ENCODE peak calls at places on chromosomes 12 and 14, in eight cellular contexts. H is AG04449, V is fibroblast of lung, I is glomerular endothelial cell, X is AG08395, S is fibroblast of pulmonary artery, G is fibroblast of the aortic adventitia, T is SHP77. C is an unnamed sample.
A peak's percentile ranks its signal among the peaks of the same experiment; 100 is the strongest.

GRCh38 chr14:30204431-30204830 is 276.8 kb upstream of the PRKD1 start:
- DNase-seq in S (no peak), V (no peak), G (no peak), I (no peak), T (no peak), X (no peak), H (no peak), C (no peak)

GRCh38 chr12:50222275-50222783 is 55.2 kb upstream of the CERS5 start:
- DNase-seq in X (peak; percentile 87), S (peak; percentile 94), G (peak; percentile 95), V (peak; percentile 95), T (peak; percentile 66), H (no peak), I (no peak), C (peak; percentile 39)

GRCh38 chr14:96104469-96105057 is 65.4 kb downstream of the C14orf132 start:
- DNase-seq in X (peak; percentile 98), T (peak; percentile 99), I (no peak), G (peak; percentile 98), H (peak; percentile 84), S (peak; percentile 83), V (peak; percentile 100), C (no peak)

GRCh38 chr14:96145116-96145864 is 59.3 kb upstream of the BDKRB2 start:
- DNase-seq in X (peak; percentile 70), H (peak; percentile 65), S (peak; percentile 37), T (no peak), I (no peak), G (peak; percentile 89), V (peak; percentile 92), C (no peak)

GRCh38 chr12:61676520-61676919 is 583.7 kb upstream of the USP15 start:
- DNase-seq in I (no peak), X (no peak), S (no peak), H (no peak), T (no peak), G (no peak), V (no peak), C (no peak)

GRCh38 chr14:20751963-20752562 is 6.4 kb downstream of the EDDM3A start:
- DNase-seq in T (no peak), V (no peak), H (no peak), X (no peak), S (no peak), I (no peak), G (no peak), C (no peak)

GRCh38 chr12:108386704-108387360 is 47.7 kb upstream of the CMKLR1 start:
- DNase-seq in T (no peak), V (no peak), S (no peak), H (no peak), X (no peak), G (no peak), I (no peak), C (no peak)

GRCh38 chr14:102415671-102416070 is 52.9 kb downstream of the TECPR2 start:
- DNase-seq in X (no peak), H (no peak), V (no peak), I (no peak), G (no peak), S (no peak), T (no peak), C (no peak)

GRCh38 chr12:111227476-111228420 is 141.1 kb downstream of the PHETA1 start:
- DNase-seq in G (no peak), X (no peak), H (no peak), T (no peak), I (no peak), S (no peak), V (no peak), C (no peak)

GRCh38 chr14:60174352-60175254 is 9.4 kb upstream of the DHRS7 start:
- DNase-seq in S (no peak), G (no peak), I (no peak), V (no peak), X (no peak), H (no peak), T (no peak), C (no peak)

GRCh38 chr14:70018246-70018645 is 139.0 kb downstream of the SMOC1 start:
- DNase-seq in H (no peak), I (no peak), X (no peak), G (no peak), T (no peak), V (no peak), S (peak; percentile 47), C (no peak)

GRCh38 chr12:93571854-93572711 is at the start of gene SOCS2:
- DNase-seq in G (no peak), V (peak; percentile 36), H (no peak), S (peak; percentile 19), T (no peak), X (no peak), I (no peak), C (no peak)

GRCh38 chr12:81212996-81213696 is 135.3 kb downstream of the ACSS3 start:
- DNase-seq in S (no peak), V (peak; percentile 26), T (no peak), G (no peak), X (no peak), I (no peak), H (no peak), C (no peak)

GRCh38 chr12:57215668-57216013 is 953 bp upstream of the NXPH4 start:
- DNase-seq in V (no peak), G (peak; percentile 38), X (no peak), H (no peak), I (no peak), T (peak; percentile 23), S (no peak), C (no peak)

GRCh38 chr12:64744422-64745258 is 14.6 kb downstream of the GNS start:
- DNase-seq in X (peak; percentile 56), T (no peak), H (no peak), S (peak; percentile 50), I (no peak), V (peak; percentile 40), G (peak; percentile 41), C (no peak)

GRCh38 chr12:7142057-7142644 is 12.0 kb downstream of the CLSTN3 start:
- DNase-seq in S (peak; percentile 65), V (peak; percentile 45), G (peak; percentile 56), T (peak; percentile 37), H (no peak), X (peak; percentile 81), I (peak; percentile 23), C (peak; percentile 17)

GRCh38 chr14:33642080-33642479 is 308.8 kb downstream of the EGLN3 start:
- DNase-seq in I (no peak), S (no peak), T (no peak), G (no peak), H (no peak), X (no peak), V (no peak), C (no peak)

GRCh38 chr12:98754095-98754494 is 109.0 kb downstream of the APAF1 start:
- DNase-seq in X (peak; percentile 72), V (no peak), H (peak; percentile 21), T (no peak), G (peak; percentile 24), I (no peak), S (peak; percentile 7), C (no peak)

GRCh38 chr12:117120787-117121186 is 21.6 kb upstream of the TESC start:
- DNase-seq in I (no peak), G (no peak), X (no peak), H (no peak), S (no peak), V (no peak), T (peak; percentile 42), C (peak; percentile 85)

GRCh38 chr12:45131506-45131905 is 80.6 kb upstream of the DBX2 start:
- DNase-seq in V (no peak), X (no peak), S (no peak), G (no peak), H (no peak), I (no peak), T (no peak), C (no peak)

C was measured in NCI-H187.